ENCODE peak calls at places on chromosome 2, in seven cellular contexts. O is CD4-positive, alpha-beta T cell; A is lower lobe of right lung; E is transverse colon; G is fibroblast of lung; M is sigmoid colon; K is mammary epithelial cell. Z is an unnamed sample.

GRCh38 chr2:235270951-235271350 is 222.9 kb upstream of the AGAP1 start:
- DNase-seq in O (no peak), A (no peak), E (no peak), G (peak; percentile 52), M (no peak), K (peak; percentile 83), Z (no peak)

GRCh38 chr2:205766765-205767359 is 84.6 kb downstream of the NRP2 start:
- DNase-seq in O (peak; percentile 49), A (peak; percentile 69), E (peak; percentile 68), G (peak; percentile 77), M (peak; percentile 89), K (peak; percentile 43), Z (peak; percentile 48)

GRCh38 chr2:104746790-104747320 is 107.1 kb upstream of the POU3F3 start:
- DNase-seq in O (no peak), A (no peak), E (no peak), G (no peak), M (no peak), K (no peak), Z (no peak)

GRCh38 chr2:230956827-230957755 is 32.0 kb upstream of the GPR55 start:
- DNase-seq in O (no peak), A (no peak), E (peak; percentile 64), G (peak; percentile 20), M (no peak), K (peak; percentile 75), Z (peak; percentile 80)

GRCh38 chr2:152078662-152079061 is 20.2 kb downstream of the CACNB4 start:
- DNase-seq in O (no peak), A (no peak), E (no peak), G (no peak), M (no peak), K (no peak), Z (no peak)

GRCh38 chr2:62489162-62489561 is 16.8 kb downstream of the TMEM17 start:
- DNase-seq in O (no peak), A (no peak), E (no peak), G (peak; percentile 47), M (no peak), K (no peak), Z (no peak)

GRCh38 chr2:241087420-241088268 is 14.4 kb downstream of the MTERF4 start:
- DNase-seq in O (no peak), A (no peak), E (no peak), G (no peak), M (no peak), K (no peak), Z (no peak)

GRCh38 chr2:170245312-170245711 is 67.4 kb downstream of the MYO3B start:
- DNase-seq in O (no peak), A (no peak), E (no peak), G (no peak), M (no peak), K (no peak), Z (no peak)

GRCh38 chr2:223860809-223861738 is 23.7 kb upstream of the AP1S3 start:
- DNase-seq in O (no peak), A (no peak), E (peak; percentile 65), G (peak; percentile 80), M (no peak), K (peak; percentile 94), Z (peak; percentile 89)

GRCh38 chr2:27202829-27203228 is 9.0 kb upstream of the ATRAID start:
- DNase-seq in O (no peak), A (no peak), E (no peak), G (no peak), M (no peak), K (peak; percentile 55), Z (no peak)

GRCh38 chr2:133173224-133173623 is 395.0 kb downstream of the NCKAP5 start:
- DNase-seq in O (no peak), A (no peak), E (no peak), G (no peak), M (no peak), K (no peak), Z (no peak)

GRCh38 chr2:197010200-197011020 is 83.9 kb upstream of the PGAP1 start:
- DNase-seq in O (no peak), A (no peak), E (no peak), G (no peak), M (no peak), K (no peak), Z (no peak)

GRCh38 chr2:86079981-86080911 is 25.4 kb downstream of the POLR1A start:
- DNase-seq in O (peak; percentile 82), A (peak; percentile 89), E (peak; percentile 91), G (peak; percentile 69), M (peak; percentile 87), K (peak; percentile 30), Z (peak; percentile 30)

DNA sequence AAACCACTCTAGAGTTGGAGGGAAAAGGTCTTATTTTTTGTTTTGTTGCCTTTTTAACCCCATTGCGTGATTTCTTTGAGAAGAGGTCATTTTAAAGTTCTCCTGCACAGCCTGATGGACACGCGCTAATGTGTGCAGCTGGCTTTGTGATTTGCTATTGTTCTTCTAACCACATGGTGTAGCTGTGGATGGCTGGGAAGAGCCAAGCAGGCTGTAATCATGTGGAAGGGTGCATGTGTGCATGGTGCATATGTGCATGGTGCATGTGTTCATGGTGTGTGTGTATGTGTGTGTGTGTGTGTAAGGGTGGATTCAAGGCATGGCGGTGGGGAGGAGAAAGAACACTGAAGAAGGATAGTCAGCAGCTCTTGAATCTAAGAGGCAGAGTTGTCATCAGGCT is 62.6 kb downstream of the PLB1 start:
- DNase-seq in O (no peak), A (no peak), E (no peak), G (no peak), M (peak; percentile 4), K (no peak), Z (no peak)
- TF ChIP-seq CTCF in O (no peak), A (no peak), E (no peak), G (no peak), M (no peak), K (no peak), Z (no peak)

GRCh38 chr2:33478968-33479691 is 2.7 kb downstream of the RASGRP3 start:
- DNase-seq in O (no peak), A (no peak), E (peak; percentile 43), G (no peak), M (no peak), K (no peak), Z (no peak)
- H3K27ac ChIP-seq in O (no peak overlapping the region), A (no peak overlapping the region), E (peak overlapping the region; percentile 90), G (no peak overlapping the region), M (no peak overlapping the region), K (no peak overlapping the region), Z (no peak overlapping the region)

GRCh38 chr2:41836944-41837343 is 210.9 kb upstream of the PKDCC start:
- DNase-seq in O (peak; percentile 2), A (no peak), E (peak; percentile 35), G (peak; percentile 70), M (no peak), K (peak; percentile 19), Z (peak; percentile 33)
- TF ChIP-seq CTCF in O (no peak), A (no peak), E (no peak), G (no peak), M (no peak), K (no peak), Z (no peak)

GRCh38 chr2:36476411-36476810 is 120.8 kb downstream of the CRIM1 start:
- DNase-seq in O (no peak), A (no peak), E (no peak), G (no peak), M (no peak), K (no peak), Z (no peak)

GRCh38 chr2:36477315-36477714 is 120.7 kb downstream of the FEZ2 start:
- DNase-seq in O (no peak), A (no peak), E (no peak), G (no peak), M (no peak), K (no peak), Z (no peak)

GRCh38 chr2:36478332-36478738 is 119.6 kb downstream of the FEZ2 start:
- DNase-seq in O (no peak), A (no peak), E (no peak), G (peak; percentile 64), M (no peak), K (peak; percentile 79), Z (peak; percentile 77)

GRCh38 chr2:36478999-36479398 is 119.0 kb downstream of the FEZ2 start:
- DNase-seq in O (no peak), A (no peak), E (no peak), G (no peak), M (no peak), K (no peak), Z (no peak)

DNA sequence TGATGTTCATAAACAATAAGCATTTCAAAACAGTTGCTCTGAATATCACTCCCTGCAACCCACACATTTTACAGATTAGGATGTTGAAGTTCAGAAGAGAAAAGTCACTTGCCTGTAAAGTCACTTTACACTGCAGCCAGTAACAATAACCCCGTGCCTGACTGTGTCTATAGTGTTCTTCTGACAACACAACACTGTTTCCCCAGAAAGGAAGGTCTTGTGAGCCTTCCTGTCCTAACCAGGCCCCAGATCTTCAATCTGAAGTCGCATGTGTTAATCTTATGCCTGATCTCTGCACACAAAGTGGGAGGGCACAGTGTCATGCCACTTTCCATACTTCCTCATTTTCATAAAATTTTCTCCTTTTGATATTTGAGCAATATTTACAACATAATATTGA is 120.2 kb downstream of the FEZ2 start:
- DNase-seq in O (no peak), A (no peak), E (no peak), G (no peak), M (no peak), K (no peak), Z (no peak)
- H3K27ac ChIP-seq in O (no peak overlapping the region), A (peak overlapping the region; percentile 39), E (peak overlapping the region; percentile 55), G (peak overlapping the region; percentile 76), M (peak overlapping the region; percentile 65), K (peak overlapping the region; percentile 28), Z (peak overlapping the region; percentile 84)

DNA sequence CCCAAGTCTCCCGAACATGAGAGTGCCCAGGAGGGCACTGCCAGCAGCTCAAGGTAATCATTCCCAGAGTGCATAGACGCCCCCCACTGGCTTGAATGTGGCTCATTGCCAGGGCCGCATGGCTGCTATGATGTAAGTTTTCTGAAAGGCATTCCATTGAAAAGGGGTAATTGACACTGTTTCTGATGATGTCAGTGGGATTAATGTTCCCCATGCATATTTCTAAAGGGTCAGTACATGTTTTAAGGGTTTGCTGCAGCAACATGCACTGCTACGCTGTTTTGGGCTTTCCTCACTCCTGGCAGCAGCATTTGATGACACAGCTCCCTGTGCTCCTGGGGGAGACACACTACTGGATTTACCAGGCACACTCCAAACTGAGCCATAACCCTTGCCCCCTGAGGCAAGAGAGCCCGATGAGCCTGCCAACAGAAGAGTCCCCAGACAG is 36.7 kb downstream of the KIAA2012 start:
- DNase-seq in O (no peak), A (no peak), E (no peak), G (peak; percentile 72), M (peak; percentile 74), K (no peak), Z (no peak)
- TF ChIP-seq CTCF in O (no peak), A (no peak), E (no peak), G (no peak), M (no peak), K (no peak), Z (no peak)

GRCh38 chr2:110674620-110675555 is 3.0 kb downstream of the BUB1 start:
- DNase-seq in O (peak; percentile 11), A (peak; percentile 51), E (peak; percentile 62), G (peak; percentile 49), M (no peak), K (peak; percentile 36), Z (peak; percentile 38)

GRCh38 chr2:110677080-110677479 is 783 bp downstream of the BUB1 start:
- DNase-seq in O (no peak), A (no peak), E (no peak), G (no peak), M (no peak), K (no peak), Z (no peak)

GRCh38 chr2:110675679-110676078 is 2.2 kb downstream of the BUB1 start:
- DNase-seq in O (no peak), A (no peak), E (no peak), G (no peak), M (no peak), K (no peak), Z (no peak)

GRCh38 chr2:110670826-110671225 is 7.0 kb downstream of the BUB1 start:
- DNase-seq in O (no peak), A (no peak), E (no peak), G (no peak), M (no peak), K (no peak), Z (no peak)

GRCh38 chr2:110673201-110673600 is 4.7 kb downstream of the BUB1 start:
- DNase-seq in O (no peak), A (no peak), E (no peak), G (no peak), M (no peak), K (no peak), Z (no peak)
- H3K27ac ChIP-seq in O (no peak overlapping the region), A (no peak overlapping the region), E (no peak overlapping the region), G (no peak overlapping the region), M (no peak overlapping the region), K (no peak overlapping the region), Z (no peak overlapping the region)